ENCODE peak calls at places on chromosomes 12 and 14, in nine cellular contexts. V is iPS DF 6.9; U is hippocampal formation; Y is GM19239; S is Daoy; I is activated naive CD8-positive, alpha-beta T cell treated with anti-CD3 and anti-CD28 coated beads, Interleukin-2, amount 50 U/mL, for 24 hours; J is HT1080; E is fibroblast of pulmonary artery; Q is stimulated activated CD4-positive, alpha-beta T cell treated with anti-CD3 and anti-CD28 coated beads, Interleukin-15, amount 100 ng/mL, for 1 hour. D is an unnamed sample.

GRCh38 chr12:122886851-122887816 is 8.8 kb downstream of the VPS37B start:
- DNase-seq in V (no peak), U (no peak), Y (no peak), S (peak; percentile 91), I (peak; percentile 64), J (peak; percentile 94), E (peak; percentile 47), Q (no peak), D (peak; percentile 93)

GRCh38 chr14:85391892-85392291 is 138.1 kb upstream of the FLRT2 start:
- DNase-seq in V (no peak), U (no peak), Y (no peak), S (no peak), I (no peak), J (no peak), E (no peak), Q (no peak), D (no peak)

GRCh38 chr14:45271858-45272537 is 19.0 kb upstream of the MIS18BP1 start:
- DNase-seq in V (no peak), U (no peak), Y (no peak), S (no peak), I (no peak), J (no peak), E (no peak), Q (no peak), D (no peak)

GRCh38 chr12:124348659-124349380 is 53.9 kb downstream of the RFLNA start:
- DNase-seq in V (no peak), U (no peak), Y (no peak), S (no peak), I (no peak), J (no peak), E (no peak), Q (no peak), D (no peak)

GRCh38 chr12:52506858-52507715 is 13.1 kb downstream of the KRT5 start:
- DNase-seq in V (no peak), U (no peak), Y (no peak), S (peak; percentile 55), I (no peak), J (peak; percentile 46), E (peak; percentile 85), Q (no peak), D (peak; percentile 82)

GRCh38 chr14:92625213-92625612 is 111.6 kb downstream of the RIN3 start:
- DNase-seq in V (no peak), U (no peak), Y (no peak), S (peak; percentile 90), I (no peak), J (peak; percentile 95), E (peak; percentile 87), Q (no peak), D (peak; percentile 87)

GRCh38 chr12:116320839-116321238 is 43.3 kb upstream of the MED13L start:
- DNase-seq in V (no peak), U (no peak), Y (no peak), S (no peak), I (no peak), J (no peak), E (no peak), Q (no peak), D (peak; percentile 6)

GRCh38 chr14:51419685-51420084 is 179.6 kb downstream of the TMX1 start:
- DNase-seq in V (no peak), U (no peak), Y (no peak), S (no peak), I (peak; percentile 4), J (peak; percentile 88), E (no peak), Q (no peak), D (no peak)

GRCh38 chr12:107377596-107378385 is 284.4 kb upstream of the CRY1 start:
- DNase-seq in V (no peak), U (no peak), Y (no peak), S (peak; percentile 47), I (no peak), J (peak; percentile 19), E (no peak), Q (no peak), D (no peak)

GRCh38 chr12:52415870-52416750 is 10.0 kb upstream of the KRT82 start:
- DNase-seq in V (no peak), U (no peak), Y (no peak), S (no peak), I (no peak), J (peak; percentile 58), E (peak; percentile 98), Q (no peak), D (peak; percentile 96)

GRCh38 chr12:85277900-85278597 is 2.0 kb upstream of the ALX1 start:
- DNase-seq in V (no peak), U (no peak), Y (no peak), S (no peak), I (no peak), J (no peak), E (no peak), Q (no peak), D (no peak)

GRCh38 chr14:44995770-44996294 is 33.8 kb downstream of the TOGARAM1 start:
- DNase-seq in V (no peak), U (no peak), Y (no peak), S (no peak), I (no peak), J (no peak), E (no peak), Q (no peak), D (no peak)

GRCh38 chr14:34058510-34058909 is 107.6 kb upstream of the EGLN3 start:
- DNase-seq in V (no peak), U (no peak), Y (no peak), S (no peak), I (no peak), J (no peak), E (no peak), Q (no peak), D (no peak)

GRCh38 chr12:75814856-75815754 is 216.5 kb downstream of the PHLDA1 start:
- DNase-seq in V (no peak), U (no peak), Y (no peak), S (peak; percentile 82), I (no peak), J (peak; percentile 87), E (peak; percentile 98), Q (no peak), D (peak; percentile 66)

GRCh38 chr12:101490286-101490920 is 15.3 kb downstream of the SPIC start:
- DNase-seq in V (peak; percentile 50), U (no peak), Y (no peak), S (peak; percentile 23), I (peak; percentile 3), J (peak; percentile 15), E (peak; percentile 2), Q (no peak), D (peak; percentile 3)

GRCh38 chr14:77618381-77618780 is 1.9 kb upstream of the SPTLC2 start:
- DNase-seq in V (no peak), U (no peak), Y (no peak), S (no peak), I (no peak), J (no peak), E (no peak), Q (no peak), D (no peak)

GRCh38 chr14:61571931-61572330 is 123.4 kb upstream of the HIF1A start:
- DNase-seq in V (no peak), U (no peak), Y (no peak), S (no peak), I (no peak), J (no peak), E (no peak), Q (no peak), D (no peak)

GRCh38 chr12:3646561-3647241 is 106.2 kb downstream of the CRACR2A start:
- DNase-seq in V (no peak), U (no peak), Y (no peak), S (peak; percentile 40), I (no peak), J (no peak), E (peak; percentile 32), Q (no peak), D (peak; percentile 29)